ENCODE peak calls at places on chromosomes 13 and 19, in eight cellular contexts. A, Y, H, Z, K, E, C and X are unnamed samples. For H3K9me3, the result is how much of the 10 kb centered on the place peaks cover.

GRCh38 chr13:57925250-57925649 is 293.7 kb downstream of the PCDH17 start:
- DNase-seq in A (no peak), Y (no peak), H (no peak), Z (no peak), K (no peak), E (no peak), C (no peak), X (no peak)

GRCh38 chr13:70253834-70254233 is 145.6 kb upstream of the KLHL1 start:
- DNase-seq in A (no peak), Y (no peak), H (no peak), Z (no peak), K (no peak), E (no peak), C (no peak), X (no peak)

GRCh38 chr19:10021446-10021845 is 8.2 kb downstream of the RDH8 start:
- DNase-seq in A (no peak), Y (no peak), H (no peak), Z (no peak), K (no peak), E (no peak), C (no peak), X (no peak)

GRCh38 chr19:3719868-3720532 is 11.8 kb downstream of the TJP3 start:
- DNase-seq in A (no peak), Y (no peak), H (no peak), Z (no peak), K (no peak), E (no peak), C (no peak), X (no peak)

GRCh38 chr19:14476663-14477401 is 1.7 kb upstream of the PTGER1 start:
- DNase-seq in A (no peak), Y (peak), H (peak), Z (peak), K (no peak), E (peak), C (peak), X (peak)

GRCh38 chr13:67094952-67095351 is 135.2 kb downstream of the PCDH9 start:
- DNase-seq in A (no peak), Y (no peak), H (no peak), Z (peak), K (no peak), E (no peak), C (no peak), X (no peak)

GRCh38 chr13:100490692-100491091 is 97.9 kb downstream of the GGACT start:
- DNase-seq in A (peak), Y (peak), H (no peak), Z (no peak), K (no peak), E (no peak), C (no peak), X (no peak)

GRCh38 chr13:21326155-21327030 is 132.7 kb downstream of the ZDHHC20 start:
- DNase-seq in A (peak), Y (peak), H (no peak), Z (peak), K (peak), E (no peak), C (no peak), X (peak)

GRCh38 chr19:246551-246950 is 44.7 kb downstream of the PLPP2 start:
- DNase-seq in A (no peak), Y (peak), H (no peak), Z (no peak), K (no peak), E (peak), C (peak), X (no peak)

GRCh38 chr19:18349524-18350128 is 9.2 kb downstream of the PGPEP1 start:
- DNase-seq in A (peak), Y (peak), H (peak), Z (peak), K (no peak), E (peak), C (peak), X (no peak)

GRCh38 chr13:41206467-41206866 is 12.1 kb upstream of the KBTBD7 start:
- DNase-seq in A (no peak), Y (no peak), H (no peak), Z (no peak), K (no peak), E (no peak), C (no peak), X (no peak)

DNA sequence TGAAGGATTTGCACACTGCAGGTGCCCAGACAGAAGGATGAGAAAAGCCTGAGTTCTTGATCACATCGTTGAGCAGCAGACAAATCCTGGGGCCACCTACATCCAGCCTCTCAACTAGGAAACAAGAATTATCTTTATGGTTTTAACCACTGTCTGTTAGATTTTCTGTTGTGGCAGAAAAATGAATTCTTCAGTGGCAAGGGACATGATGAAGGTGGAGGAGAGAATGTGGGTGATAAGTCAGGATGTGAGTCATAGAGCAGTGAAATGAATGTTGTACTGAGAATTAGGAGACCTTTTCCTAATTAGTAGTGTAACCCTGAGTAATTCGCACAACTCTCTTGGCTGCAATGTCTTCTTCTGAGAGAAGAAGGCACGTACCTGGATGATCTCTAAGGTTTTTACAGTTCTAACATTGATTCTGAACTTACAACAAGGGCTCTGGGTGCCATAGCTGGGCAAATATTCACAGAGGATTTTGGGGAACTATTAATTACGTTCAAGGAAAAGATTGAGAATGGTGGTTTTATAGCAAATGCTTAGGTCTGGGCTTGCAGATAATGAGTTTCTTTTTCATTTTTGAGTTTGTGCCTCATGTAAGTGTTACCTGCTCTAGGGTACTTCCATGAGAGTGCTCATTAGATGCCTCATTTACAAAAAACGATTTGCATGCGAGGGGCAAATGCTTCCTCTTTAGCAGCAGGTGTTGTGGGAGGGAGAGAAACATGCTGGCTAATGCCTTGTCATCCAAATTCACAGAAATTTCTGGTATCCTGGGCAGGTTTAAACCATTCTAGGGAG is 111.0 kb upstream of the KL start:
- DNase-seq in A (no peak), Y (no peak), H (no peak), Z (peak), K (no peak), E (no peak), C (no peak), X (no peak)
- H3K9me3 ChIP-seq in A (under half), Y (under half), H (under half), Z (under half), K (under half), E (under half), C (under half), X (under half)

DNA sequence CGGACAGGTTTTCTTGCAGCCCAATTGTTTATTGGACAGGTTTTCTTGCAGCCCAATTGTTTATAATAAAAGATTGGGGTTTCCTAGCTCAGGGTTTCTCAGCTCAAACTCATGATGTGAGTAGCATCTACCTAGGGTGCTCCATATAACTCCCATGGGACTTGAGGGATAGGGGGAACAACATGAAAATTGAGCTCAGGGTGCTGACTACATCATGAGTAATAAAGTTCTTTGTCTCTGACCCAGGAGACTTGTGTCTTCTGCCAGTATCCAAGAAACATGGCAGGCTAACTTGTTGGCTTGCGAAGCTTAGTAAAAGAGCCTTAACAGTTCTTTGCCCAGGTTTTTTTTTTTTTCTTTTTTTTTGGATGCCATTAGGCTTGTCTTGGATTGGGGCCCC is 59.2 kb upstream of the MYCBP2 start:
- DNase-seq in A (no peak), Y (no peak), H (no peak), Z (no peak), K (no peak), E (no peak), C (no peak), X (no peak)
- H3K27ac ChIP-seq in A (no peak), Y (no peak), H (no peak), Z (no peak), K (no peak), E (no peak), C (no peak), X (no peak)

GRCh38 chr19:54392078-54392477 is 23.2 kb upstream of the TTYH1 start:
- DNase-seq in A (no peak), Y (no peak), H (no peak), Z (no peak), K (no peak), E (no peak), C (no peak), X (no peak)

GRCh38 chr19:54388803-54389144 is 24.0 kb upstream of the LAIR1 start:
- DNase-seq in A (no peak), Y (no peak), H (no peak), Z (no peak), K (no peak), E (no peak), C (no peak), X (no peak)

GRCh38 chr19:54391589-54392061 is 23.6 kb upstream of the TTYH1 start:
- DNase-seq in A (peak), Y (peak), H (no peak), Z (no peak), K (no peak), E (no peak), C (no peak), X (no peak)

GRCh38 chr19:54389556-54389955 is 24.8 kb upstream of the LAIR1 start:
- DNase-seq in A (no peak), Y (no peak), H (no peak), Z (no peak), K (no peak), E (no peak), C (no peak), X (no peak)

GRCh38 chr19:54390942-54391577 is 24.2 kb upstream of the TTYH1 start:
- DNase-seq in A (peak), Y (peak), H (no peak), Z (peak), K (peak), E (peak), C (no peak), X (peak)
- H3K4me3 ChIP-seq in A (no peak), Y (peak), H (no peak), Z (no peak), K (no peak), E (no peak), C (no peak), X (no peak)

DNA sequence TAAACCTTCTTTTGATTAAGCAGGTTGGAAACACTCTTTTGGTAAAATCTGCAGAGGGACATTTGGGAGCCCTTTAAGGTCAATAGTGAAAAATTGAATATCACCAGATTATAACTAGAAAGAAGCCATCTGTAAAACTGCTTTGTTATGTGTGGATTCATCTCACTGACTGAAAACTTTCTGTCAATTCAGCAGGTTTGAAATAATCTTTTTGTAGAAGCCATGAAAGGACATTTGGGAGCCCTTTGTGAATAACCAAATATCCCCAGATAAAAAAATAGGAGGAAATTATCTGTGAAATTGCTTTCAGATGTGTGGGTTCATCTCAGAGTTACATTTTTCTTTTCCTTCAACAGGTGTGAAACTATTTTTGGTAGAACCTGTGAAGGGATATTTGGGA is 1690.7 kb downstream of the UQCRFS1 start:
- DNase-seq in A (no peak), Y (no peak), H (no peak), Z (no peak), K (no peak), E (no peak), C (no peak), X (no peak)
- H3K9me3 ChIP-seq in A (half or more), Y (half or more), H (half or more), Z (under half), K (under half), E (half or more), C (under half), X (under half)

DNA sequence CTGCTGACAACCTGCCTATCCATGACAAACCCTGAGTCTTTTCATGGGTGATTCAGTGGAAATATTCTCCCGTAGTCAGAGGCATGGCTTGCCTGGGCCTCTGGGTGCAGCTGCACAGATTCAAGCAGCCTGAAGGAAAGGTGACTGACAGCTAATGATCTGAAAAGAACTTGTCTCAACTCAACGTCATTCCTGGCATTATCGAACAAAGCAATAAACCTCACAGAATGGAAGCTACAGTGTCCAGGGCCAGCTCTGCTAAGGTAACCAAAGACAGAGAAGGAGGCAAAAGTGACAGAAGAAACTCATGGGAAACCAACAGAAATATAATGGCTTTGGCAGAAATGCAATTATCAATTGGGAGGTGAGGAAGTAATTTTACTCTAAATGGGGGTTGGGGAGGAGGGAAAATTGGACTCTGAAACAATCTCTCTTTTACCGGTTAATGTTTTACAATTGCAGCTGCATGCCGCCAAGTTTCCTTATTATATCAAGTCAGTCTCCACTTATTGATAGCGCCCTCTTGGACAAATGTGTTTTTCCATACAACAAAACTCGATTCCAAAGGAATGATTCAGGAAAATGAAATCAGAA is 12.9 kb downstream of the STARD13 start:
- DNase-seq in A (no peak), Y (no peak), H (no peak), Z (no peak), K (no peak), E (no peak), C (no peak), X (no peak)
- H3K27ac ChIP-seq in A (no peak), Y (no peak), H (peak), Z (peak), K (no peak), E (no peak), C (peak), X (no peak)

GRCh38 chr19:29275266-29275665 is 62.3 kb upstream of the UQCRFS1 start:
- DNase-seq in A (no peak), Y (peak), H (no peak), Z (no peak), K (no peak), E (no peak), C (no peak), X (no peak)
- H3K4me3 ChIP-seq in A (no peak), Y (no peak), H (no peak), Z (no peak), K (no peak), E (no peak), C (no peak), X (no peak)

GRCh38 chr19:56983804-56984203 is 136.0 kb upstream of the USP29 start:
- DNase-seq in A (no peak), Y (no peak), H (no peak), Z (no peak), K (no peak), E (no peak), C (no peak), X (no peak)

GRCh38 chr19:56987184-56987583 is 132.6 kb upstream of the USP29 start:
- DNase-seq in A (no peak), Y (no peak), H (no peak), Z (no peak), K (no peak), E (no peak), C (no peak), X (no peak)

GRCh38 chr19:56978023-56978565 is 137.6 kb upstream of the PEG3 start:
- DNase-seq in A (no peak), Y (no peak), H (no peak), Z (no peak), K (no peak), E (no peak), C (no peak), X (no peak)

GRCh38 chr19:56980864-56981263 is 138.9 kb upstream of the USP29 start:
- DNase-seq in A (no peak), Y (no peak), H (no peak), Z (no peak), K (no peak), E (no peak), C (no peak), X (no peak)

DNA sequence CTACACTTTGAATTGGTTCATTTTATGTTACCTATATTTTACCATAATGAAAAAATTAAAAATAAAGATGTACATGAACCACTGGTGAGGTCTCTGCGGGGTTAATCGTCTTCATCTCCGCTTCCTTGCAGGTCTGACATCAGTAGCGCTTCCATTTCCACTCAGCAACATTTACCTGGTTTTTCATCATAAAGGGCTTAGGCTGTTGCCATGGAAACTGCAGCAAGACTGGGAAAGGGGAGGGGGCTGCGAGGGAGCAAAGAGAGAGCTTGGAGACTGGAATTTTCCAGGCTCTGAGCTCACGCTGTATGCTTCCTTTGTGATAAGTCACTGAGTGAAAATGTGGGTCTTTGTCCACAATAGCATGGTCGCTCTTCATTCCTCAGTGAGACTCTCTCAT is 136.6 kb upstream of the USP29 start:
- DNase-seq in A (no peak), Y (no peak), H (no peak), Z (no peak), K (peak), E (no peak), C (no peak), X (no peak)
- H3K9me3 ChIP-seq in A (under half), Y (half or more), H (half or more), Z (half or more), K (under half), E (under half), C (under half), X (half or more)

GRCh38 chr19:16384688-16385087 is 60.1 kb downstream of the KLF2 start:
- DNase-seq in A (no peak), Y (no peak), H (no peak), Z (no peak), K (no peak), E (no peak), C (peak), X (no peak)

GRCh38 chr19:16381756-16382401 is 57.3 kb downstream of the KLF2 start:
- DNase-seq in A (no peak), Y (no peak), H (no peak), Z (no peak), K (no peak), E (no peak), C (peak), X (no peak)

GRCh38 chr19:16385296-16385695 is 60.7 kb downstream of the KLF2 start:
- DNase-seq in A (no peak), Y (no peak), H (no peak), Z (no peak), K (no peak), E (no peak), C (peak), X (no peak)

GRCh38 chr19:16382775-16383543 is 58.3 kb downstream of the KLF2 start:
- DNase-seq in A (peak), Y (peak), H (peak), Z (peak), K (peak), E (peak), C (peak), X (peak)

GRCh38 chr19:16383584-16384161 is 59.0 kb downstream of the KLF2 start:
- DNase-seq in A (no peak), Y (no peak), H (no peak), Z (no peak), K (no peak), E (no peak), C (peak), X (no peak)
- H3K27ac ChIP-seq in A (no peak), Y (no peak), H (no peak), Z (no peak), K (no peak), E (peak), C (no peak), X (no peak)

GRCh38 chr19:30028992-30029343 is 86.9 kb downstream of the URI1 start:
- DNase-seq in A (no peak), Y (no peak), H (no peak), Z (no peak), K (no peak), E (no peak), C (no peak), X (no peak)
- H3K4me3 ChIP-seq in A (no peak), Y (no peak), H (no peak), Z (no peak), K (no peak), E (no peak), C (no peak), X (no peak)

DNA sequence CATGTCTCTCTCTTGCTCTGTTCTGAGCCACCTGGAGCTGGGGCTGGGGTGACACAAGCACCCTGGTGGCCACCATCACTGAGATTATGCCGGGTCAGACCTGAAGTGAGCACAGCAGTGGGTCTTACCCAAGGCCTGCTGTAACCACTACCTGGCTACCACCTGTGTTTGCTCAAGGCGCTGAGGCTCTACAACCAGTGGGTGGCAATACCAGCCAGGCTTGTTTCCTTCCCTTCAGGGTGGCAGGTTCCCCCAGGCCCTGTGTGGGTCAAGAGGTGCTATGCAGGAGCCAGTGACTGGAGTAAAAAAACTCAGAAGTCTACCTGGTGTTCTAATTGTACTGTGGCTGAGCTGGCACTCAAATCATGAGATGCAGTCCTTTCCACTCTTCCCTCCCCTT is 8.0 kb upstream of the ZNF443 start:
- DNase-seq in A (no peak), Y (no peak), H (no peak), Z (no peak), K (no peak), E (no peak), C (no peak), X (no peak)
- H3K9me3 ChIP-seq in A (under half), Y (half or more), H (under half), Z (under half), K (half or more), E (under half), C (under half), X (under half)